ENCODE peak calls at places on chromosome 20, in eight cellular contexts. F, U, L, M, K, X, P and J are unnamed samples.

GRCh38 chr20:52454660-52455059 is 263.1 kb upstream of the ZFP64 start:
- DNase-seq in F (no peak), U (no peak), L (no peak), M (no peak), K (peak), X (no peak), P (no peak), J (no peak)

GRCh38 chr20:9038791-9039190 is 30.1 kb upstream of the PLCB4 start:
- DNase-seq in F (no peak), U (no peak), L (peak), M (no peak), K (no peak), X (no peak), P (no peak), J (no peak)

GRCh38 chr20:33518071-33518470 is 28.2 kb downstream of the CBFA2T2 start:
- DNase-seq in F (no peak), U (no peak), L (peak), M (no peak), K (peak), X (no peak), P (no peak), J (peak)

GRCh38 chr20:25009218-25010145 is 16.9 kb upstream of the APMAP start:
- DNase-seq in F (no peak), U (peak), L (no peak), M (no peak), K (no peak), X (no peak), P (no peak), J (no peak)

GRCh38 chr20:44306927-44307326 is 4.1 kb downstream of the FITM2 start:
- DNase-seq in F (no peak), U (no peak), L (no peak), M (no peak), K (no peak), X (no peak), P (no peak), J (no peak)

GRCh38 chr20:59446361-59446760 is 145.9 kb downstream of the EDN3 start:
- DNase-seq in F (no peak), U (no peak), L (no peak), M (no peak), K (no peak), X (no peak), P (no peak), J (no peak)

GRCh38 chr20:56400001-56400640 is 7.7 kb downstream of the CSTF1 start:
- DNase-seq in F (peak), U (no peak), L (peak), M (peak), K (peak), X (no peak), P (no peak), J (no peak)

GRCh38 chr20:33437141-33437911 is 6.2 kb downstream of the SNTA1 start:
- DNase-seq in F (no peak), U (no peak), L (no peak), M (no peak), K (peak), X (peak), P (no peak), J (peak)

GRCh38 chr20:53707341-53708102 is 113.9 kb upstream of the ZNF217 start:
- DNase-seq in F (peak), U (no peak), L (no peak), M (no peak), K (peak), X (no peak), P (no peak), J (no peak)

GRCh38 chr20:31722388-31723281 is at the start of gene BCL2L1:
- DNase-seq in F (peak), U (peak), L (no peak), M (peak), K (peak), X (peak), P (peak), J (peak)

GRCh38 chr20:40657526-40657925 is 31.5 kb downstream of the MAFB start:
- DNase-seq in F (no peak), U (no peak), L (no peak), M (no peak), K (no peak), X (no peak), P (no peak), J (no peak)

GRCh38 chr20:62370115-62370806 is 3.1 kb upstream of the LAMA5 start:
- DNase-seq in F (peak), U (peak), L (peak), M (no peak), K (no peak), X (no peak), P (no peak), J (no peak)

GRCh38 chr20:7505152-7505834 is 435.0 kb downstream of the HAO1 start:
- DNase-seq in F (no peak), U (no peak), L (no peak), M (no peak), K (no peak), X (no peak), P (no peak), J (no peak)

GRCh38 chr20:10954137-10954840 is 280.5 kb upstream of the JAG1 start:
- DNase-seq in F (no peak), U (no peak), L (no peak), M (no peak), K (no peak), X (no peak), P (no peak), J (no peak)

GRCh38 chr20:56249244-56249955 is 868 bp downstream of the MC3R start:
- DNase-seq in F (no peak), U (no peak), L (no peak), M (no peak), K (no peak), X (peak), P (no peak), J (no peak)

GRCh38 chr20:32457476-32457986 is 99.4 kb downstream of the ASXL1 start:
- DNase-seq in F (no peak), U (no peak), L (no peak), M (peak), K (no peak), X (peak), P (peak), J (peak)

GRCh38 chr20:48772183-48772976 is 55.4 kb downstream of the PREX1 start:
- DNase-seq in F (no peak), U (no peak), L (no peak), M (no peak), K (no peak), X (no peak), P (no peak), J (no peak)

GRCh38 chr20:19628570-19629134 is 129.4 kb upstream of the RIN2 start:
- DNase-seq in F (peak), U (no peak), L (peak), M (peak), K (peak), X (no peak), P (peak), J (peak)

GRCh38 chr20:59508729-59509128 is 95.6 kb upstream of the PHACTR3 start:
- DNase-seq in F (no peak), U (no peak), L (no peak), M (no peak), K (no peak), X (no peak), P (no peak), J (no peak)

GRCh38 chr20:33685328-33686007 is 717 bp downstream of the E2F1 start:
- DNase-seq in F (peak), U (peak), L (no peak), M (no peak), K (no peak), X (no peak), P (peak), J (no peak)

GRCh38 chr20:36825374-36826104 is 50.4 kb upstream of the TLDC2 start:
- DNase-seq in F (no peak), U (no peak), L (no peak), M (peak), K (no peak), X (no peak), P (peak), J (peak)

GRCh38 chr20:37095108-37095608 is 639 bp downstream of the RBL1 start:
- DNase-seq in F (peak), U (no peak), L (no peak), M (no peak), K (no peak), X (no peak), P (no peak), J (no peak)